ENCODE peak calls at places on chromosomes 7 and 10, in seven cellular contexts. V is T-helper 9 cell; U is head of caudate nucleus; B is activated T-helper 1 cell treated with Interleukin-2 at 50 U/mL for 16 hours; J is ACHN; D is iPS DF 19.7; P is activated CD4-positive, alpha-beta T cell treated with anti-CD3 and anti-CD28 coated beads for 48 hours. Y is an unnamed sample.

GRCh38 chr10:119516381-119517234 is 25.9 kb downstream of the RGS10 start:
- DNase-seq in V (peak), U (no peak), B (peak), J (no peak), D (no peak), P (peak), Y (no peak)

GRCh38 chr7:18974803-18975202 is 142.6 kb downstream of the TWIST1 start:
- DNase-seq in V (no peak), U (no peak), B (no peak), J (no peak), D (no peak), P (no peak), Y (no peak)

GRCh38 chr7:114294036-114294435 is 120.6 kb upstream of the FOXP2 start:
- DNase-seq in V (no peak), U (no peak), B (no peak), J (no peak), D (no peak), P (no peak), Y (no peak)

GRCh38 chr7:129225206-129225930 is 538 bp downstream of the AHCYL2 start:
- DNase-seq in V (peak), U (peak), B (peak), J (peak), D (no peak), P (peak), Y (peak)

GRCh38 chr7:38105874-38106483 is 72.1 kb upstream of the STARD3NL start:
- DNase-seq in V (no peak), U (no peak), B (no peak), J (peak), D (peak), P (peak), Y (peak)

GRCh38 chr7:159015894-159016410 is 128.7 kb downstream of the VIPR2 start:
- DNase-seq in V (no peak), U (no peak), B (no peak), J (no peak), D (no peak), P (no peak), Y (no peak)

GRCh38 chr10:34576789-34577188 is 238.3 kb downstream of the PARD3 start:
- DNase-seq in V (no peak), U (no peak), B (no peak), J (no peak), D (no peak), P (no peak), Y (peak)

GRCh38 chr7:120550494-120551048 is 277.6 kb downstream of the KCND2 start:
- DNase-seq in V (no peak), U (no peak), B (no peak), J (no peak), D (peak), P (no peak), Y (no peak)

GRCh38 chr10:114388275-114388674 is 16.0 kb downstream of the AFAP1L2 start:
- DNase-seq in V (no peak), U (no peak), B (no peak), J (no peak), D (no peak), P (no peak), Y (no peak)

GRCh38 chr7:7911339-7911738 is 57.3 kb upstream of the GLCCI1 start:
- DNase-seq in V (no peak), U (no peak), B (no peak), J (no peak), D (peak), P (no peak), Y (no peak)

GRCh38 chr7:39700932-39701331 is 77.6 kb downstream of the RALA start:
- DNase-seq in V (no peak), U (no peak), B (no peak), J (no peak), D (no peak), P (no peak), Y (no peak)

GRCh38 chr7:40134428-40135423 is at the start of the genes MPLKIP and SUGCT:
- DNase-seq in V (peak), U (peak), B (peak), J (peak), D (peak), P (peak), Y (peak)

GRCh38 chr10:127375423-127375822 is 173.7 kb upstream of the NPS start:
- DNase-seq in V (no peak), U (no peak), B (no peak), J (no peak), D (no peak), P (no peak), Y (no peak)

Y was measured in putamen.